ENCODE peak calls at places on chromosomes 6 and 20, in nine cellular contexts. A is cardiac muscle cell; K is uterus; D is pancreas; H is IMR-90; V is Peyer's patch; W is CD8-positive, alpha-beta T cell; N is CD8-positive, alpha-beta memory T cell; Z is fibroblast of lung. M is an unnamed sample.

GRCh38 chr20:51388227-51388626 is 154.3 kb downstream of the NFATC2 start:
- DNase-seq in A (no peak), K (no peak), D (no peak), H (peak; percentile 66), V (no peak), W (no peak), N (no peak), Z (no peak), M (no peak)

GRCh38 chr6:99905209-99906106 is 88.6 kb downstream of the MCHR2 start:
- DNase-seq in A (peak; percentile 40), K (no peak), D (peak; percentile 28), H (peak; percentile 56), V (no peak), W (no peak), N (peak; percentile 6), Z (peak; percentile 33), M (no peak)

GRCh38 chr6:351011-351866 is 40.3 kb upstream of the IRF4 start:
- DNase-seq in A (no peak), K (no peak), D (no peak), H (no peak), V (no peak), W (no peak), N (no peak), Z (no peak), M (no peak)

GRCh38 chr20:35561671-35562070 is 19.8 kb downstream of the ERGIC3 start:
- DNase-seq in A (no peak), K (no peak), D (no peak), H (no peak), V (no peak), W (no peak), N (no peak), Z (no peak), M (no peak)

GRCh38 chr6:32838114-32838958 is at the start of gene TAP2:
- DNase-seq in A (peak; percentile 94), K (peak; percentile 95), D (peak; percentile 97), H (peak; percentile 89), V (peak; percentile 99), W (peak; percentile 99), N (peak; percentile 94), Z (peak; percentile 92), M (peak; percentile 97)

GRCh38 chr6:116278853-116279231 is 888 bp downstream of the TSPYL1 start:
- DNase-seq in A (peak; percentile 67), K (peak; percentile 58), D (peak; percentile 61), H (peak; percentile 39), V (no peak), W (peak; percentile 18), N (peak; percentile 31), Z (peak; percentile 58), M (no peak)

GRCh38 chr20:23435675-23436539 is 3.6 kb upstream of the CSTL1 start:
- DNase-seq in A (peak; percentile 37), K (no peak), D (peak; percentile 67), H (no peak), V (peak; percentile 67), W (no peak), N (no peak), Z (no peak), M (no peak)

GRCh38 chr6:10084276-10084993 is 330.4 kb downstream of the TFAP2A start:
- DNase-seq in A (no peak), K (no peak), D (no peak), H (no peak), V (no peak), W (no peak), N (no peak), Z (no peak), M (no peak)

GRCh38 chr6:50147371-50147770 is 97.6 kb upstream of the DEFB112 start:
- DNase-seq in A (no peak), K (no peak), D (no peak), H (peak; percentile 37), V (no peak), W (no peak), N (no peak), Z (peak; percentile 51), M (no peak)

GRCh38 chr6:20403766-20404640 is 2.3 kb downstream of the E2F3 start:
- DNase-seq in A (peak; percentile 63), K (peak; percentile 19), D (no peak), H (peak; percentile 58), V (peak; percentile 68), W (peak; percentile 60), N (peak; percentile 64), Z (peak; percentile 44), M (no peak)

GRCh38 chr6:25816252-25816651 is 15.6 kb downstream of the SLC17A1 start:
- DNase-seq in A (no peak), K (no peak), D (no peak), H (no peak), V (no peak), W (no peak), N (no peak), Z (no peak), M (no peak)

GRCh38 chr20:4136078-4136966 is 121.0 kb upstream of the RNF24 start:
- DNase-seq in A (peak; percentile 85), K (no peak), D (no peak), H (peak; percentile 56), V (no peak), W (no peak), N (no peak), Z (no peak), M (no peak)

GRCh38 chr20:58800134-58800650 is 50.5 kb downstream of the GNAS-AS1 start:
- DNase-seq in A (no peak), K (no peak), D (no peak), H (no peak), V (no peak), W (no peak), N (no peak), Z (no peak), M (no peak)

GRCh38 chr20:45070932-45071632 is 29.8 kb downstream of the KCNS1 start:
- DNase-seq in A (peak; percentile 69), K (no peak), D (no peak), H (peak; percentile 26), V (no peak), W (no peak), N (no peak), Z (peak; percentile 48), M (no peak)

GRCh38 chr20:32207211-32207625 is 325 bp downstream of the PLAGL2 start:
- DNase-seq in A (no peak), K (no peak), D (peak; percentile 31), H (no peak), V (no peak), W (no peak), N (peak; percentile 14), Z (no peak), M (no peak)

GRCh38 chr6:81636930-81637568 is 115.4 kb downstream of the TENT5A start:
- DNase-seq in A (no peak), K (no peak), D (no peak), H (peak; percentile 57), V (no peak), W (no peak), N (no peak), Z (peak; percentile 12), M (no peak)

GRCh38 chr6:139496654-139497343 is 122.4 kb upstream of the CITED2 start:
- DNase-seq in A (no peak), K (no peak), D (no peak), H (no peak), V (no peak), W (no peak), N (no peak), Z (no peak), M (no peak)

GRCh38 chr6:137033828-137034227 is 10.9 kb downstream of the IL20RA start:
- DNase-seq in A (no peak), K (no peak), D (no peak), H (no peak), V (peak; percentile 76), W (peak; percentile 51), N (peak; percentile 80), Z (no peak), M (no peak)

GRCh38 chr20:44743916-44744655 is 1.6 kb upstream of the KCNK15 start:
- DNase-seq in A (no peak), K (no peak), D (no peak), H (no peak), V (no peak), W (no peak), N (no peak), Z (no peak), M (no peak)

GRCh38 chr6:39407446-39407993 is 85.0 kb upstream of the KCNK16 start:
- DNase-seq in A (no peak), K (no peak), D (no peak), H (no peak), V (no peak), W (no peak), N (no peak), Z (no peak), M (no peak)

GRCh38 chr6:112204350-112204706 is 50.0 kb downstream of the LAMA4 start:
- DNase-seq in A (no peak), K (no peak), D (no peak), H (no peak), V (no peak), W (no peak), N (no peak), Z (no peak), M (no peak)
- H3K27ac ChIP-seq in A (no peak overlapping the region), K (peak overlapping the region; percentile 61), D (no peak overlapping the region), H (peak overlapping the region; percentile 23), V (no peak overlapping the region), W (no peak overlapping the region), N (no peak overlapping the region), Z (peak overlapping the region; percentile 74), M (peak overlapping the region; percentile 35)

GRCh38 chr6:23964865-23965264 is 161.2 kb upstream of the NRSN1 start:
- DNase-seq in A (peak; percentile 2), K (no peak), D (no peak), H (no peak), V (no peak), W (no peak), N (no peak), Z (no peak), M (no peak)
- H3K27ac ChIP-seq in A (no peak overlapping the region), K (no peak overlapping the region), D (no peak overlapping the region), H (no peak overlapping the region), V (no peak overlapping the region), W (no peak overlapping the region), N (no peak overlapping the region), Z (no peak overlapping the region), M (no peak overlapping the region)

GRCh38 chr6:127792616-127793015 is 108.2 kb downstream of the THEMIS start:
- DNase-seq in A (no peak), K (no peak), D (no peak), H (no peak), V (no peak), W (no peak), N (no peak), Z (no peak), M (no peak)
- H3K27ac ChIP-seq in A (no peak overlapping the region), K (no peak overlapping the region), D (no peak overlapping the region), H (no peak overlapping the region), V (no peak overlapping the region), W (no peak overlapping the region), N (no peak overlapping the region), Z (no peak overlapping the region), M (no peak overlapping the region)

DNA sequence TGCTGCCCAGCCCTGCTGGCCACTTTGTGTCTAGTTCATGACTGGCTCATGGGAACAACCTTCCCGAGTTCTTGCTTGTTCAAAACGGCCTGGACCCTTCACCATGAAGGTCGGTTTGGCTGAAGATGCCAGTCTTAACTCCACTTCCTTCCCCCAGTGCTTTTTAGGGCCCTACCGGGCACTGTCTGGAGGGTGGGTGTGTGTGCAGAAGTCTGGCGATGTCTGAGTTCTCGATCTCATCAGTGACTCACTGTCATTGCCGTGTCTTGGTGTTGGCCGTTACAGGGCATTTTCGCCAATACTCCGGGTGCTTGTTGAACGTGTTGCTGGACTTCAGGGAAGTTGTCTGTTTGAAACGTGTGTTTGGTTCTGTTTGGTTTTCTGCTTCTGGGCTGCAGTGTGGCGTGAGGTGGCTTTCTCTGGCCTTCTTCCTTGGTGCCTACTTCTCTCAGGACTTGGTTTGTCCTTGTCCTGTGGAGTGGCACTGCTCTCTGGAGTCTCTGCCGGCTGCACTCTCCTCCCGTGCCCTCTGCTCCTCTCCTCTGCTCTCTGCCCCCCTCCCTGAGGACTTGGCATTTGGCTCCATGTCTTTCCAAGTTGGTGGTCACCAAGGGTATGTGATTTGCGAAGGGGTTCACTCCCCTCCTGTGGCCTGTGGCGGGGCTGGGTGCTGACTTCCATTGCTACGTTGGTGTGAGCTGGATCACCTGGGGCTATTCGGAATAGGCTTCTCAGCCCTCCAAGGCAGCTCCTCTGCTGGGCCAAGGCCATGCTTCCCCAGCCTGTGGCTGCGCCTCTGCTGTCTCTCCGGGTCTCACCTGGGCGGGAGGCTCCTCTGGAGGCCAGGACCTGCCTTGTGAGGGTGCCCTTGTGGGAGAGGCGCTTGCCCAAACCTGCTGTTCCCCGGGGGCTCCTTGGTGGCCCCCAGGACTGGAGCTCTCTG is 38.2 kb downstream of the PYGB start:
- DNase-seq in A (no peak), K (peak; percentile 12), D (peak; percentile 10), H (no peak), V (peak; percentile 37), W (no peak), N (no peak), Z (no peak), M (peak; percentile 65)
- H3K27ac ChIP-seq in A (no peak overlapping the region), K (no peak overlapping the region), D (no peak overlapping the region), H (no peak overlapping the region), V (no peak overlapping the region), W (no peak overlapping the region), N (no peak overlapping the region), Z (no peak overlapping the region), M (no peak overlapping the region)